ENCODE peak calls at places on chromosomes 2 and 18, in ten cellular contexts. L is tibial artery; S is PC-3; Y is BE2C; U is A549; J is iPS DF 6.9; B is right cardiac atrium; X is CD8-positive, alpha-beta T cell; C is K562; P is SK-N-SH. R is an unnamed sample. For H3K4me1, the result is how much of the 10 kb centered on the place peaks cover.

GRCh38 chr2:179768765-179769164 is 92.6 kb downstream of the ZNF385B start:
- DNase-seq in B (no peak), Y (no peak), U (no peak), L (no peak), P (no peak), S (no peak), J (no peak), C (no peak), X (no peak), R (no peak)

GRCh38 chr18:30970201-30970816 is 72.2 kb downstream of the DSC3 start:
- DNase-seq in J (no peak), S (peak), X (no peak), U (peak), C (peak), Y (no peak), B (no peak), L (no peak), P (no peak), R (no peak)

GRCh38 chr2:122388208-122388607 is 632.8 kb downstream of the TSN start:
- DNase-seq in J (no peak), X (no peak), U (no peak), P (no peak), Y (no peak), S (no peak), B (no peak), L (no peak), C (no peak), R (no peak)

GRCh38 chr2:215553946-215554345 is 118.1 kb upstream of the FN1 start:
- DNase-seq in L (no peak), P (no peak), S (no peak), Y (no peak), X (no peak), U (no peak), C (peak), B (no peak), J (no peak), R (no peak)

GRCh38 chr2:99900589-99900988 is 241.8 kb downstream of the AFF3 start:
- DNase-seq in X (no peak), J (no peak), Y (no peak), B (no peak), P (no peak), C (no peak), U (no peak), S (no peak), L (no peak), R (no peak)

GRCh38 chr2:17879137-17879912 is 858 bp downstream of the KCNS3 start:
- DNase-seq in J (peak), P (peak), Y (peak), U (peak), B (peak), L (peak), C (peak), S (peak), X (no peak), R (no peak)

GRCh38 chr18:23650963-23651927 is 11.5 kb downstream of the ANKRD29 start:
- DNase-seq in U (peak), L (no peak), J (no peak), P (peak), S (peak), C (no peak), Y (no peak), B (no peak), X (no peak), R (no peak)

GRCh38 chr2:10992023-10992791 is 80.5 kb downstream of the KCNF1 start:
- DNase-seq in U (no peak), Y (no peak), X (no peak), P (no peak), L (no peak), J (no peak), S (no peak), B (no peak), C (no peak), R (no peak)

GRCh38 chr2:25103287-25103871 is 61.5 kb downstream of the EFR3B start:
- DNase-seq in P (no peak), B (no peak), J (no peak), X (no peak), Y (no peak), L (peak), U (peak), S (peak), C (no peak), R (no peak)

GRCh38 chr18:74225193-74225840 is 66.4 kb downstream of the CYB5A start:
- DNase-seq in S (no peak), B (no peak), C (peak), L (no peak), X (no peak), P (peak), J (no peak), Y (peak), U (no peak), R (no peak)

GRCh38 chr18:55546873-55547704 is 40.9 kb downstream of the TCF4 start:
- DNase-seq in C (peak), Y (no peak), L (no peak), S (no peak), J (no peak), P (no peak), X (no peak), B (no peak), U (no peak), R (no peak)

GRCh38 chr2:119204525-119204924 is 19.1 kb upstream of the STEAP3 start:
- DNase-seq in U (no peak), Y (no peak), J (no peak), C (no peak), L (no peak), X (no peak), B (no peak), S (no peak), P (no peak), R (no peak)

GRCh38 chr2:235534608-235535422 is 41.0 kb downstream of the AGAP1 start:
- DNase-seq in L (no peak), S (no peak), Y (peak), P (no peak), X (no peak), U (no peak), B (no peak), J (no peak), C (no peak), R (no peak)

GRCh38 chr2:208294482-208295024 is 28.5 kb downstream of the PIKFYVE start:
- DNase-seq in Y (no peak), P (no peak), C (no peak), X (no peak), B (no peak), L (no peak), U (no peak), S (no peak), J (no peak), R (no peak)

GRCh38 chr2:64534363-64534762 is 10.2 kb downstream of the AFTPH start:
- DNase-seq in L (no peak), C (no peak), B (no peak), S (peak), U (no peak), J (no peak), P (no peak), Y (no peak), X (no peak), R (no peak)

GRCh38 chr2:143258126-143258892 is 129.1 kb downstream of the ARHGAP15 start:
- DNase-seq in J (no peak), P (no peak), X (no peak), B (no peak), L (no peak), S (no peak), C (peak), U (no peak), Y (no peak), R (no peak)

GRCh38 chr2:11754705-11755026 is 8.2 kb downstream of the LPIN1 start:
- DNase-seq in C (no peak), J (no peak), L (no peak), Y (no peak), B (no peak), S (no peak), X (no peak), U (no peak), P (no peak), R (no peak)

GRCh38 chr18:9597609-9598008 is 16.8 kb downstream of the PPP4R1 start:
- DNase-seq in X (no peak), J (no peak), C (no peak), P (no peak), Y (no peak), B (no peak), L (no peak), U (no peak), S (no peak), R (no peak)

GRCh38 chr18:9594782-9595181 is 19.6 kb downstream of the PPP4R1 start:
- DNase-seq in B (no peak), L (no peak), J (no peak), U (no peak), Y (no peak), S (peak), X (no peak), C (no peak), P (no peak), R (no peak)

GRCh38 chr18:9596843-9597242 is 17.5 kb downstream of the PPP4R1 start:
- DNase-seq in B (no peak), P (no peak), C (no peak), Y (no peak), J (no peak), U (no peak), S (no peak), L (no peak), X (no peak), R (no peak)

GRCh38 chr18:9596257-9596656 is 18.1 kb downstream of the PPP4R1 start:
- DNase-seq in P (no peak), Y (no peak), C (no peak), S (no peak), J (no peak), B (no peak), X (no peak), U (no peak), L (no peak), R (no peak)

DNA sequence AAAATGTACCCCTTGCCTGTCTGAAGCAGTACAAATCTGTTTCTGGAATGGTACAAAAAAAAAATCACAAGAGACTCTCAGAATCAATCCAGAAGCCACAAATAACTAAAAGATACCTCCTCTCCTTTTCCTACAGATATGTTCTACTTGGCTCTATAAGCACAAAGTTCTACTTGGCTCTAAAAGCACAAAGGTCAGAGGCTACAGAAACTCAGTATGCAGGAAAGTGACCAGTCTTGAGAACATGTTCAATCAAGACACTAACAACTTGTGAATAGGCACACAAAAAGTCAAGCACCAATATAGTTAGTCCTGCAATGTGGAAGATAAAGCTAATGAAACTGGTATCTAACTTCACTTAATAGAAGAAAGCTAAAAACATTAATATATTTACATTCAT is 19.2 kb downstream of the PPP4R1 start:
- DNase-seq in J (no peak), U (no peak), B (no peak), L (no peak), P (no peak), C (no peak), Y (no peak), S (no peak), X (no peak), R (no peak)
- H3K4me1 ChIP-seq in J (under half), U (under half), B (under half), L (under half), P (under half), C (under half), Y (under half), S (under half), X (under half), R (under half)

GRCh38 chr2:152434395-152435182 is 99.6 kb downstream of the FMNL2 start:
- DNase-seq in B (no peak), Y (no peak), X (no peak), U (no peak), S (no peak), J (no peak), C (no peak), L (no peak), P (no peak), R (no peak)

GRCh38 chr2:152437276-152437879 is 102.4 kb downstream of the FMNL2 start:
- DNase-seq in B (no peak), Y (no peak), L (no peak), C (no peak), P (no peak), U (no peak), X (no peak), J (no peak), S (no peak), R (peak)

GRCh38 chr2:152433814-152434213 is 98.8 kb downstream of the FMNL2 start:
- DNase-seq in J (no peak), P (no peak), X (no peak), L (no peak), U (no peak), B (no peak), S (no peak), C (no peak), Y (no peak), R (no peak)

GRCh38 chr2:152433289-152433688 is 98.3 kb downstream of the FMNL2 start:
- DNase-seq in J (no peak), P (no peak), U (no peak), C (no peak), L (no peak), S (no peak), Y (no peak), X (no peak), B (no peak), R (no peak)

GRCh38 chr2:152436148-152436547 is 101.2 kb downstream of the FMNL2 start:
- DNase-seq in U (no peak), Y (no peak), P (no peak), X (no peak), C (no peak), S (no peak), J (no peak), B (no peak), L (no peak), R (peak)
- H3K4me1 ChIP-seq in U (half or more), Y (under half), P (under half), X (under half), C (under half), S (under half), J (under half), B (under half), L (under half), R (under half)

DNA sequence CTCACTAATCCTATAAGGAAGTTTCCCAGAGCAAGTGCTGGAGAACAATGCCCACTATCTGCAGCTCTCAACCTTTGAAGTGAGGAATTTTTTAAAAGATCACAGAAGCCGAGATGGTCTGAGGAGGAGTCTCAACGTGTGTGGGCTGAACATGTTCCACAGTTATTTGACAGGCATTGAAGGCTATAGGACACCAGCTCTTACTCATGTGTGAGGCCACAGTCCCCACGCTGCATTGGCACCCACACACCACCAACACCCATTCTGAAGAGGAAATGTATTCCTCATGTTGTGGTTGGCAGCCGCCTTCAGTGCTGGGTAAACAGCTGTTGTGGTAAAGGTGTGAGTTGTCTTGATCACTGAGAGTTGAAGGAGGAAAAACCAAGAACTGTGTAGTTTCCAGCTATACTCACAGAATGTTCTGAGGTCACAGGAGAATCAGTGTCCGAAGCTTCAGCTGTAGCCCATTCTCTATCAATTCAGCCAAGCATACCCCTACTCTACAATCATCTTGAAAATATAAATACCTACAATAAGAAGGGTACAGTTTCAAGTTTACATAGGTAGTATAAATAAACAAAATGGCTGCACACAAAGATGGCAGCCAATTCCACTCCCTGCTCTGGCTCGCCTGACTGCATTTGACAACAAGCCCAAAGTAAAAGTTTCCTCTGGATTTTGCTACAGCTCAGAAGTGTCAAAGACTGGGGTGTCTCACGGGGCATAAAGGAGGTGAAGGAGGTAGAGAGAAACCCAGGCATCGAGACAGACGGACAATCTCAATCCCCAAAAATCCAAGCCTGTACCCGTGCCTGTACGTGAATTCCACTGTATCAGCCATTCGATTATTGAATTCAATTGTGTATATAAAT is 12.1 kb downstream of the CD226 start:
- DNase-seq in C (no peak), S (no peak), Y (no peak), L (no peak), U (no peak), P (no peak), X (peak), B (no peak), J (no peak), R (no peak)
- H3K4me1 ChIP-seq in C (under half), S (under half), Y (under half), L (under half), U (under half), P (under half), X (half or more), B (under half), J (under half), R (under half)

GRCh38 chr2:160401895-160402294 is 91.7 kb downstream of the RBMS1 start:
- DNase-seq in U (no peak), Y (no peak), X (no peak), B (no peak), S (no peak), P (no peak), C (no peak), J (no peak), L (no peak), R (no peak)
- H3K4me1 ChIP-seq in U (half or more), Y (under half), X (half or more), B (under half), S (half or more), P (under half), C (under half), J (under half), L (half or more), R (half or more)

GRCh38 chr2:160339291-160339690 is 139.2 kb upstream of the ITGB6 start:
- DNase-seq in X (no peak), C (no peak), L (no peak), J (no peak), S (no peak), P (no peak), B (no peak), U (no peak), Y (no peak), R (no peak)
- H3K4me1 ChIP-seq in X (under half), C (under half), L (half or more), J (under half), S (under half), P (under half), B (under half), U (half or more), Y (under half), R (half or more)